ENCODE peak calls at places on chromosomes 3 and 15, in four cellular contexts. Q is fibroblast of mammary gland; K is stimulated activated CD8-positive, alpha-beta memory T cell treated with anti-CD3 and anti-CD28 coated beads, Interleukin-4, amount 100 ng/mL, for 1 hour; Y is esophagus squamous epithelium. O is an unnamed sample.

GRCh38 chr15:52783929-52784798 is 6.0 kb downstream of the ONECUT1 start:
- DNase-seq in Q (peak), K (no peak), Y (no peak), O (no peak)

GRCh38 chr15:60840703-60841411 is 361.9 kb upstream of the ICE2 start:
- DNase-seq in Q (no peak), K (peak), Y (no peak), O (no peak)

GRCh38 chr3:16355864-16356263 is 90.9 kb downstream of the OXNAD1 start:
- DNase-seq in Q (no peak), K (no peak), Y (no peak), O (no peak)

GRCh38 chr3:23611737-23612295 is 193.9 kb upstream of the UBE2E1 start:
- DNase-seq in Q (peak), K (no peak), Y (no peak), O (no peak)

GRCh38 chr15:53675832-53676231 is 83.6 kb downstream of the WDR72 start:
- DNase-seq in Q (no peak), K (no peak), Y (no peak), O (no peak)

GRCh38 chr3:143327388-143327787 is 207.8 kb downstream of the CHST2 start:
- DNase-seq in Q (peak), K (no peak), Y (no peak), O (no peak)

GRCh38 chr3:14885307-14885706 is 62.1 kb upstream of the NR2C2 start:
- DNase-seq in Q (no peak), K (no peak), Y (no peak), O (no peak)

GRCh38 chr15:75597667-75598341 is 18.7 kb upstream of the PTPN9 start:
- DNase-seq in Q (peak), K (no peak), Y (no peak), O (peak)

GRCh38 chr3:150264560-150264959 is 143.5 kb upstream of the TSC22D2 start:
- DNase-seq in Q (no peak), K (no peak), Y (no peak), O (no peak)

GRCh38 chr3:16801223-16801622 is 83.5 kb upstream of the PLCL2 start:
- DNase-seq in Q (no peak), K (no peak), Y (no peak), O (no peak)

GRCh38 chr3:14216257-14217048 is 37.8 kb downstream of the LSM3 start:
- DNase-seq in Q (no peak), K (no peak), Y (no peak), O (no peak)